ENCODE peak calls at places on chromosomes 1 and 21, in seven cellular contexts. K is GM23338, T is spleen, L is uterus, W is breast epithelium, B is astrocyte, G is SK-N-SH. R is an unnamed sample.

GRCh38 chr1:51543877-51544276 is 24.8 kb upstream of the EPS15 start:
- DNase-seq in B (no peak), T (no peak), K (no peak), W (no peak), G (no peak), L (no peak), R (no peak)

GRCh38 chr1:87760100-87760499 is 431.4 kb downstream of the LMO4 start:
- DNase-seq in T (no peak), L (no peak), W (no peak), G (no peak), K (no peak), B (peak; percentile 29), R (no peak)

GRCh38 chr1:85137660-85138059 is 63.2 kb downstream of the SYDE2 start:
- DNase-seq in L (no peak), K (no peak), W (peak; percentile 21), T (no peak), B (no peak), G (no peak), R (peak; percentile 88)

GRCh38 chr1:41359211-41360073 is 1.8 kb upstream of the FOXO6 start:
- DNase-seq in G (no peak), W (no peak), L (peak; percentile 29), B (peak; percentile 62), T (peak; percentile 67), K (no peak), R (peak; percentile 59)

GRCh38 chr1:202276081-202276715 is 65.5 kb downstream of the UBE2T start:
- DNase-seq in G (no peak), B (no peak), K (no peak), T (peak; percentile 51), W (peak; percentile 16), L (no peak), R (no peak)

GRCh38 chr1:45516465-45516864 is 5.2 kb downstream of the PRDX1 start:
- DNase-seq in K (no peak), G (no peak), W (no peak), T (peak; percentile 29), B (no peak), L (no peak), R (no peak)

GRCh38 chr1:200310824-200311223 is 99.0 kb downstream of the ZNF281 start:
- DNase-seq in G (no peak), L (no peak), K (no peak), W (no peak), T (no peak), B (no peak), R (no peak)

GRCh38 chr1:226781937-226782609 is 43.0 kb upstream of the ITPKB start:
- DNase-seq in K (no peak), T (no peak), B (no peak), W (no peak), G (no peak), L (no peak), R (no peak)

GRCh38 chr1:75672528-75673393 is 51.7 kb upstream of the ACADM start:
- DNase-seq in B (peak; percentile 90), L (no peak), W (no peak), G (no peak), K (peak; percentile 68), T (no peak), R (no peak)

GRCh38 chr1:157773723-157774350 is 3.1 kb downstream of the FCRL2 start:
- DNase-seq in W (no peak), L (no peak), K (peak; percentile 88), T (no peak), G (no peak), B (no peak), R (no peak)

GRCh38 chr1:64038965-64039926 is 164.2 kb upstream of the UBE2U start:
- DNase-seq in T (no peak), L (peak; percentile 37), G (peak; percentile 61), B (peak; percentile 99), K (peak; percentile 72), W (peak; percentile 54), R (no peak)

GRCh38 chr1:30706528-30706927 is 16.9 kb downstream of the MATN1 start:
- DNase-seq in T (no peak), B (no peak), L (no peak), K (no peak), W (no peak), G (no peak), R (peak; percentile 84)

GRCh38 chr1:202255343-202255742 is 61.7 kb downstream of the LGR6 start:
- DNase-seq in T (peak; percentile 41), W (no peak), K (no peak), L (no peak), B (no peak), G (no peak), R (peak; percentile 19)

GRCh38 chr1:178086294-178087255 is 7.3 kb upstream of the RASAL2 start:
- DNase-seq in L (no peak), K (no peak), W (no peak), T (no peak), B (peak; percentile 43), G (no peak), R (no peak)

GRCh38 chr21:43727571-43728466 is 8.9 kb downstream of the PDXK start:
- DNase-seq in G (no peak), T (peak; percentile 81), B (no peak), W (no peak), K (no peak), L (peak; percentile 53), R (peak; percentile 88)

GRCh38 chr21:43723648-43724047 is 4.7 kb downstream of the PDXK start:
- DNase-seq in T (no peak), B (no peak), L (no peak), W (no peak), G (no peak), K (no peak), R (no peak)

GRCh38 chr21:43728467-43729390 is 9.8 kb downstream of the PDXK start:
- DNase-seq in L (peak; percentile 99), W (peak; percentile 92), T (peak; percentile 94), B (peak; percentile 98), G (peak; percentile 95), K (peak; percentile 94), R (peak; percentile 98)

GRCh38 chr21:43731476-43731875 is 12.5 kb downstream of the PDXK start:
- DNase-seq in T (no peak), L (no peak), K (no peak), W (no peak), G (no peak), B (no peak), R (no peak)

DNA sequence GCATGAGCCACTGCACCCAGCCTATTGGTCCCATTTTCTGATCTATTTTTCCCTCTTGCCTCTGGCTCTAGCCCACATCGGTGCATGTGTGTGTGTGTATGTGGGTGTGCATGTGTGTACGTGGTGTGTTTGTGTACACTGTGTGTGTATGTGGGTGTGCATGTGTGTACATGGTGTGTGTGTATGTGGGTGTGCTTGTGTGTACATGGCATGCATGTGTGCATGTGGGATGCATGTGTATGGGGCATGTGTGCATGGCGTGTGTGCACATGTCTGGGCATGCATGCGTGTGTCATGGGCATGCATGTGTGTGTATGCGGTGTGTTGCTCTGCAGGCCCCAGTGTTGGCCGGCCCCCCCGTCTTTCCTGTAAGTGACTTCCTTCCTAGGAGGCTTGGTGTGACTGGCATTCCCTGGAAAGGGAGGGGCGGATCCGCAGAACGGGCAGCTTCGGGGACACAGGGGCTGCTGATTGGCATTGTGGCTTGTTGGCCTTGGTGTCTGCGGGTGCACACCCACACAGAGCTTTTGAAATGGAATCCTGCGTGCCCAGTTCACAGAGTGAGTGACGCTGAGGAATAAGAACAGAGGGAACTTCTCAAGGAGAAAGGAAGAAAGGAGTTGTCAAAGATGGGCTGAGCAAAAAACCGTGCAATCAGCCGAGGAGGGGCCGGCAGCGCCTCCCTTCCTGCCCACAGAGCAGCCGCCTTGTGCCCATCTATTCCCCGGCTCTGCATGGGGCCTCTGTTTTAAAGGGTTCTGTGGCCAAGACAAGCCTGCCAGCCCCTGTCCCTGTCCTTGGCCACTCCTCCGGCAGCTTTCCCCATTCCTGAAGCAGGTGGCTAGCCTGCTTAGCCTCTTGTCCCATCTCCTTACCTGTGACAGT is 8.0 kb downstream of the PDXK start:
- DNase-seq in B (no peak), G (no peak), T (peak; percentile 86), K (no peak), L (no peak), W (peak; percentile 65), R (peak; percentile 85)
- H3K4me1 ChIP-seq in B (peaks cover 31% of the 10 kb centered on the region), G (peaks cover 27% of the 10 kb centered on the region), T (peaks cover 35% of the 10 kb centered on the region), K (peaks cover 7% of the 10 kb centered on the region), L (peaks cover 26% of the 10 kb centered on the region), W (peaks cover 20% of the 10 kb centered on the region), R (peaks cover 67% of the 10 kb centered on the region)

GRCh38 chr1:57124768-57125446 is 159.1 kb upstream of the C8B start:
- DNase-seq in B (peak; percentile 56), L (no peak), T (no peak), W (no peak), G (no peak), K (no peak), R (no peak)
- TF ChIP-seq CTCF in B (no peak), L (no peak), T (no peak), W (no peak), G (peak; percentile 45), K (peak; percentile 53), R (no peak)

GRCh38 chr1:165632491-165632890 is 1.5 kb downstream of the MGST3 start:
- DNase-seq in K (no peak), L (no peak), T (no peak), B (no peak), G (no peak), W (no peak), R (no peak)

GRCh38 chr1:165635823-165636222 is 4.8 kb downstream of the MGST3 start:
- DNase-seq in W (no peak), T (no peak), L (no peak), B (no peak), G (no peak), K (no peak), R (no peak)

GRCh38 chr1:165633624-165634023 is 2.6 kb downstream of the MGST3 start:
- DNase-seq in L (no peak), W (no peak), G (no peak), T (no peak), B (peak; percentile 41), K (no peak), R (no peak)

GRCh38 chr1:165635329-165635728 is 4.3 kb downstream of the MGST3 start:
- DNase-seq in B (no peak), K (no peak), W (no peak), G (no peak), L (no peak), T (no peak), R (no peak)

GRCh38 chr1:165634154-165634921 is 3.3 kb downstream of the MGST3 start:
- DNase-seq in K (peak; percentile 37), T (no peak), L (no peak), B (no peak), W (no peak), G (no peak), R (no peak)
- H3K4me3 ChIP-seq in K (peak overlapping the region; percentile 35), T (no peak overlapping the region), L (no peak overlapping the region), B (no peak overlapping the region), W (no peak overlapping the region), G (no peak overlapping the region), R (peak overlapping the region; percentile 17)

GRCh38 chr1:2255047-2255419 is 26.9 kb downstream of the SKI start:
- DNase-seq in B (no peak), K (no peak), G (no peak), W (no peak), T (no peak), L (no peak), R (no peak)

GRCh38 chr1:2257245-2257627 is 29.1 kb downstream of the SKI start:
- DNase-seq in B (peak; percentile 62), L (no peak), T (no peak), K (peak; percentile 53), W (no peak), G (no peak), R (no peak)

GRCh38 chr1:2255420-2256369 is 27.6 kb downstream of the SKI start:
- DNase-seq in K (peak; percentile 61), B (peak; percentile 67), T (no peak), G (peak; percentile 63), W (no peak), L (no peak), R (no peak)

GRCh38 chr1:2258122-2258812 is 30.1 kb downstream of the SKI start:
- DNase-seq in G (no peak), B (no peak), W (no peak), K (no peak), L (no peak), T (no peak), R (no peak)

GRCh38 chr1:2256430-2257244 is 28.5 kb downstream of the SKI start:
- DNase-seq in L (no peak), T (no peak), B (no peak), G (no peak), W (no peak), K (no peak), R (no peak)
- H3K4me1 ChIP-seq in L (peaks cover 10% of the 10 kb centered on the region), T (peaks cover 47% of the 10 kb centered on the region), B (peaks cover 13% of the 10 kb centered on the region), G (no peaks in the 10 kb centered on the region), W (peaks cover 7% of the 10 kb centered on the region), K (peaks cover 16% of the 10 kb centered on the region), R (peaks cover 77% of the 10 kb centered on the region)

R was measured in upper lobe of right lung.